ENCODE peak calls at places on chromosomes 2 and 18, in six cellular contexts. F is iris pigment epithelial cell, D is NCI-H524, U is left cardiac atrium, S is posterior cingulate gyrus, G is SK-MEL-5. J is an unnamed sample.

GRCh38 chr18:33870059-33870458 is 292.0 kb downstream of the ASXL3 start:
- DNase-seq in F (peak), D (no peak), U (no peak), S (no peak), G (no peak), J (no peak)

GRCh38 chr2:62254424-62255266 is 58.7 kb downstream of the B3GNT2 start:
- DNase-seq in F (no peak), D (no peak), U (no peak), S (no peak), G (no peak), J (no peak)

GRCh38 chr2:151816858-151817257 is 11.4 kb downstream of the ARL5A start:
- DNase-seq in F (no peak), D (no peak), U (no peak), S (no peak), G (no peak), J (no peak)

GRCh38 chr2:101299601-101300000 is 8.9 kb downstream of the RNF149 start:
- DNase-seq in F (no peak), D (no peak), U (no peak), S (no peak), G (no peak), J (no peak)

GRCh38 chr2:235416816-235417499 is 76.9 kb upstream of the AGAP1 start:
- DNase-seq in F (peak), D (no peak), U (no peak), S (no peak), G (no peak), J (no peak)

GRCh38 chr2:191051177-191051576 is 37.2 kb upstream of the STAT1 start:
- DNase-seq in F (no peak), D (no peak), U (no peak), S (no peak), G (no peak), J (no peak)

GRCh38 chr2:54103454-54104314 is 11.7 kb upstream of the ACYP2 start:
- DNase-seq in F (peak), D (no peak), U (peak), S (no peak), G (peak), J (peak)

GRCh38 chr2:225581906-225582305 is 182.4 kb downstream of the NYAP2 start:
- DNase-seq in F (no peak), D (no peak), U (no peak), S (no peak), G (no peak), J (no peak)

J was measured in RKO.